ENCODE peak calls at places on chromosome 22, in four cellular contexts. K, J, E and B are unnamed samples.

GRCh38 chr22:50282361-50283144 is 12.4 kb upstream of the MAPK11 start:
- DNase-seq in K (no peak), J (no peak), E (no peak), B (no peak)

GRCh38 chr22:28799125-28799833 is 1.1 kb downstream of the XBP1 start:
- DNase-seq in K (no peak), E (peak), J (no peak), B (peak)

GRCh38 chr22:40040927-40041326 is 46.2 kb downstream of the FAM83F start:
- DNase-seq in E (peak), J (no peak), K (peak), B (peak)

GRCh38 chr22:42345458-42345857 is 75.0 kb upstream of the TCF20 start:
- DNase-seq in E (no peak), K (no peak), J (peak), B (no peak)

GRCh38 chr22:27135582-27135981 is 478.2 kb downstream of the MIAT start:
- DNase-seq in E (no peak), J (no peak), K (no peak), B (no peak)

GRCh38 chr22:39994046-39994565 is 648 bp upstream of the FAM83F start:
- DNase-seq in J (no peak), K (no peak), E (no peak), B (no peak)

GRCh38 chr22:19042285-19043110 is 79.7 kb downstream of the DGCR2 start:
- DNase-seq in J (peak), E (no peak), K (peak), B (no peak)

GRCh38 chr22:17774206-17774927 is at the start of gene BID:
- DNase-seq in J (peak), E (no peak), K (peak), B (peak)

GRCh38 chr22:27335102-27335660 is 466.4 kb downstream of the MN1 start:
- DNase-seq in J (no peak), K (no peak), E (no peak), B (no peak)

GRCh38 chr22:28955817-28956216 is 72.4 kb downstream of the ZNRF3 start:
- DNase-seq in J (no peak), K (no peak), E (no peak), B (peak)

GRCh38 chr22:23098718-23099524 is 28.6 kb downstream of the GNAZ start:
- DNase-seq in J (no peak), K (no peak), E (peak), B (peak)

GRCh38 chr22:36008131-36008530 is 20.5 kb downstream of the RBFOX2 start:
- DNase-seq in J (no peak), E (no peak), K (no peak), B (no peak)

GRCh38 chr22:26463688-26464087 is 19.9 kb downstream of the HPS4 start:
- DNase-seq in K (no peak), J (no peak), E (peak), B (no peak)

GRCh38 chr22:17460895-17461294 is 91.6 kb downstream of the CECR2 start:
- DNase-seq in J (no peak), E (no peak), K (no peak), B (no peak)

GRCh38 chr22:19040581-19041402 is 81.4 kb downstream of the DGCR2 start:
- DNase-seq in J (peak), E (no peak), K (peak), B (no peak)

GRCh38 chr22:42172385-42173172 is 42.0 kb upstream of the CYP2D6 start:
- DNase-seq in K (peak), J (no peak), E (no peak), B (peak)

GRCh38 chr22:21009638-21010425 is 5.1 kb upstream of the P2RX6 start:
- DNase-seq in E (peak), K (peak), J (no peak), B (peak)

GRCh38 chr22:29071261-29072045 is 1.4 kb upstream of the KREMEN1 start:
- DNase-seq in E (peak), K (peak), J (peak), B (peak)

GRCh38 chr22:37601540-37602442 is 6.8 kb upstream of the GGA1 start:
- DNase-seq in K (peak), E (peak), J (no peak), B (peak)

GRCh38 chr22:19518568-19519030 is 5.6 kb downstream of the CLDN5 start:
- DNase-seq in K (no peak), E (no peak), J (no peak), B (no peak)

GRCh38 chr22:24947383-24947782 is 889 bp upstream of the LHFPL7 start:
- DNase-seq in K (no peak), J (no peak), E (no peak), B (no peak)
- TF ChIP-seq CTCF in K (no peak), J (no peak), E (no peak), B (no peak)

GRCh38 chr22:44933829-44934735 is 75.7 kb downstream of the PHF21B start:
- DNase-seq in E (no peak), K (no peak), J (no peak), B (no peak)

GRCh38 chr22:44938886-44939285 is 70.9 kb downstream of the PHF21B start:
- DNase-seq in E (no peak), J (no peak), K (no peak), B (no peak)

GRCh38 chr22:44937216-44937615 is 72.6 kb downstream of the PHF21B start:
- DNase-seq in K (no peak), J (no peak), E (no peak), B (no peak)

GRCh38 chr22:44936201-44936600 is 73.6 kb downstream of the PHF21B start:
- DNase-seq in J (no peak), E (no peak), K (no peak), B (no peak)

DNA sequence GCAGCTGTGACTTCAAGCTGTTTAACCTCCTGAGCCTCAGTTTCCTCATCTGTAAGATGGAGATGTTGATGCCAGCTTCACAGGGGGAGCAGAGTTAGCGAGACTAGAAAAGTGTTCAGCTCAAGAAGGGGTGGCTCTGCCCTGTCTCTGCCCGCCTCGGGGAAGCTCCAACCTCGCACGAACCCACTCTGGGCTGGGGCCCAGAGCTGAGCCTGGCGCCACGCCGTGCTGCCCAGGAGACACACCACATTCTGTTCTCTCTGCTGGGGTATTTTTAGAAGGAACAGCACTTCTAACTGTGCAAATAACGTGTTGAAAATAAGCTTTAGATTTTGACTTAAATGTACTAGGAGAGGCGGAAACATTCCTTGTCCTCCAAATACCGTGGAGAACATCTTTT is 74.1 kb downstream of the PHF21B start:
- DNase-seq in K (no peak), E (no peak), J (no peak), B (no peak)
- TF ChIP-seq POLR2A in K (no peak), E (no peak), J (no peak), B (no peak)

DNA sequence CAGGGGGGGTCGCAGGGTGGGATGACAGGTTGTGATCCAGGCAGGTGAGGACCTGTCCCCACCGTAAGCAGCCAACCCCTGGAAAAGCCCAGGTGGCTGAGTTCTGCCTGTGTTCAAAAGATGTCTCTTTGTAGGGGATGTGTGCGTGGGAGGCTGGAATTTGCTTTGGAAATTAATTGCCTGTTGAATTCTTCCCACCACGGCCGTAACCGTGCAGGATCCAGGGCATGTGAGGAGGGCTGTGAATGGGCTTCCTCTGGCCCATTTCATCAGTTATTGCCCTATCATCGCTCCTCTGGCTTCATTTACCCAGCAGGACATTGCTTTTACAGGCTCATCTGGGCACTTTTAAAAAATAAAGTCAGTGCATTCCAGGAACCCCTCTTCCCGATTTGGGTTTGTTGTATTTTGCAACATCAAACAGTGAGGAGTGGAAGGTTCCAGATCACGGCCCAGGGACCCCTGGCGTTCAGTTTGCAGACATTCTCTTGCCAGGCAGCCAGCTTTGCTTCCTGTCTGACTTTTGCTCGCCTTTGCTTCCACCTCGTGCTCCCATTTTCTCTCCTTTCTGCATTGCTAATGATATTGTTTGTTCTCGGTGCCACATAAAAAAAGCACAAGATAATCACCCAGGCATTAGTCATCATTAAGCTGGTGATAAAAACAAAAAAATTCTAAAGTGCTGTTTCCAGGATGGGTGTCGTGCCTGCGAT is 1306.6 kb downstream of the BRD1 start:
- DNase-seq in J (no peak), E (no peak), K (no peak), B (no peak)
- TF ChIP-seq CTCF in J (no peak), E (no peak), K (no peak), B (no peak)

GRCh38 chr22:31229402-31230140 is 17.5 kb downstream of the LIMK2 start:
- DNase-seq in J (no peak), E (peak), K (peak), B (peak)

GRCh38 chr22:31233001-31233400 is 20.9 kb downstream of the LIMK2 start:
- DNase-seq in J (no peak), E (no peak), K (no peak), B (no peak)

GRCh38 chr22:31230155-31230870 is 18.2 kb downstream of the LIMK2 start:
- DNase-seq in J (no peak), K (peak), E (no peak), B (no peak)

GRCh38 chr22:31228425-31228824 is 16.3 kb downstream of the LIMK2 start:
- DNase-seq in K (no peak), E (no peak), J (no peak), B (no peak)

GRCh38 chr22:31230871-31231621 is 18.9 kb downstream of the LIMK2 start:
- DNase-seq in J (no peak), E (peak), K (peak), B (peak)
- TF ChIP-seq POLR2A in J (no peak), E (no peak), K (no peak), B (no peak)

DNA sequence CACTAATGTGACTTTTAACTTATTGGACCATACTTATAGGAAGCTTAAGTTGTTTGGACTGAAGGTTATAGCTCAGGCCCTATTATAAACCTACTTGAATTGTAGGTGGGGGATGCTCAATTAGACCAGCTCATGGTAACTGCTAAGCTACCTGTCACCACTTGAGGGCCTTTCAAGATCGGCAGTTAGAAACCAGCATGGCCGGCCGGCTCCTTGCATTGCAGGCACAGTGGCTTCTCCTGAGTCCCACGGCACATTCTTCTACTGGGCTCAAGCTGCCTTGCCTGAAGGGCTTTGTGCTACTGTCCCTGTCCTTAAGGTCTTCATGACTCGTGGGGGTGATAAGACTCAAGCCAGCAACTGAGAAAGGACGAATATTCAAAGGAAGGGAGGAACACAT is 70.8 kb downstream of the TBC1D22A start:
- DNase-seq in J (no peak), K (peak), E (no peak), B (no peak)
- TF ChIP-seq CTCF in J (no peak), K (peak), E (no peak), B (no peak)

GRCh38 chr22:32042924-32043323 is at the start of gene SLC5A1:
- DNase-seq in K (peak), J (no peak), E (no peak), B (peak)

GRCh38 chr22:32048069-32048468 is 5.0 kb downstream of the SLC5A1 start:
- DNase-seq in E (no peak), J (no peak), K (no peak), B (no peak)

GRCh38 chr22:32043391-32043790 is 330 bp downstream of the SLC5A1 start:
- DNase-seq in J (no peak), E (no peak), K (no peak), B (no peak)

GRCh38 chr22:32044477-32044876 is 1.4 kb downstream of the SLC5A1 start:
- DNase-seq in J (no peak), K (no peak), E (no peak), B (no peak)

DNA sequence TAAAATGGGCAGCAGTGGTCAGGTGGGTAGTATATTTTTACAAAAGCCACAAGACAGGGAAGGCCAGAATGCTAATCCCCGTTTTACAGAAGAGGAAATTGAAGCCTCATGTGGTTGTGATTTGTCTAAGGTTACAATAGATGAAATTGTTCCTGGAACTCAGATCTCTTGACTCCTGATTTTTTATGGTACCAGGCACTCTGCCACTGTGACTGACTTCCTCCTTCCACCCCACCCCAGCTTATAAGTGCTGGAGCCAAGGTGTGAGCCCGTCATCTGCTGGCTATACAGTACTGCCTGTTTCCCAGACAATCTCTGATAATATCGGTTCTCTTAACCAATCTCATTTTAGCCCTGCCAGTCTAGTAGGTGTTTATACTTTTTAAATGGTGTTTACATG is 1.9 kb downstream of the SLC5A1 start:
- DNase-seq in E (no peak), K (no peak), J (no peak), B (peak)
- TF ChIP-seq POLR2A in E (no peak), K (no peak), J (no peak), B (peak)

DNA sequence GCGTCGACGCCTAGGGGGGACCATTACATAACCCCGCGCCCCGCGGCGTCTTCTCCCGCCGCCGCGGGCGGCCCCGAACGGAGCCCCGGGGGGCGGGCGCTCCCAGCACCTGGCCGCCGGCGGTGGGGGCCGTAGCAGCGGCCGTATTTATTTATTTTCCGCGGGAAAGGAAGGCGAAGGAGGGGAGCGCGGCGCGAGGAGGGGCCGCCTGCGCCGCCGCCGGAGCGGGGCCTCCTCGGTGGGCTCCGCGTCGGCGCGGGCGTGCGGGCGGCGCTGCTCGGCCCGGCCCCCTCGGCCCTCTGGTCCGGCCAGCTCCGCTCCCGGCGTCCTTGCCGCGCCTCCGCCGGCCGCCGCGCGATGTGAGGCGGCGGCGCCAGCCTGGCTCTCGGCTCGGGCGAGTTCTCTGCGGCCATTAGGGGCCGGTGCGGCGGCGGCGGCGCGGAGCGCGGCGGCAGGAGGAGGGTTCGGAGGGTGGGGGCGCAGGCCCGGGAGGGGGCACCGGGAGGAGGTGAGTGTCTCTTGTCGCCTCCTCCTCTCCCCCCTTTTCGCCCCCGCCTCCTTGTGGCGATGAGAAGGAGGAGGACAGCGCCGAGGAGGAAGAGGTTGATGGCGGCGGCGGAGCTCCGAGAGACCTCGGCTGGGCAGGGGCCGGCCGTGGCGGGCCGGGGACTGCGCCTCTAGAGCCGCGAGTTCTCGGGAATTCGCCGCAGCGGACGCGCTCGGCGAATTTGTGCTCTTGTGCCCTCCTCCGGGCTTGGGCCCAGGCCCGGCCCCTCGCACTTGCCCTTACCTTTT is at the start of gene EP300:
- DNase-seq in J (peak), E (peak), K (peak), B (peak)
- TF ChIP-seq CTCF in J (peak), E (peak), K (peak), B (peak)